ENCODE peak calls at places on chromosomes 2 and 18, in seven cellular contexts. T is CD4-positive, alpha-beta memory T cell; Z is CD8-positive, alpha-beta memory T cell; Q is activated CD8-positive, alpha-beta T cell treated with anti-CD3 and anti-CD28 coated beads for 36 hours; Y is transverse colon; S is iPS-NIHi11; X is stimulated activated CD4-positive, alpha-beta T cell treated with anti-CD3 and anti-CD28 coated beads, Interleukin-2, amount 100 ng/mL, for 48 hours. E is an unnamed sample.

GRCh38 chr2:72220170-72220569 is 72.5 kb upstream of the CYP26B1 start:
- DNase-seq in Q (no peak), Z (no peak), Y (no peak), X (no peak), T (no peak), S (peak; percentile 64), E (peak; percentile 76)

GRCh38 chr2:121617042-121617599 is 32.1 kb downstream of the CLASP1 start:
- DNase-seq in Z (no peak), Q (peak; percentile 12), Y (no peak), T (no peak), S (no peak), X (no peak), E (no peak)

GRCh38 chr18:49648326-49648725 is 86.5 kb downstream of the LIPG start:
- DNase-seq in X (no peak), T (no peak), S (no peak), Y (no peak), Q (no peak), Z (no peak), E (no peak)

GRCh38 chr2:108574332-108574731 is 40.1 kb downstream of the LIMS1 start:
- DNase-seq in X (no peak), T (no peak), S (no peak), Q (no peak), Y (no peak), Z (no peak), E (no peak)

GRCh38 chr2:112153179-112153490 is 14.9 kb downstream of the FBLN7 start:
- DNase-seq in Z (no peak), Q (no peak), Y (no peak), S (no peak), T (no peak), X (no peak), E (no peak)

GRCh38 chr2:127058656-127059252 is 48.2 kb downstream of the BIN1 start:
- DNase-seq in S (no peak), X (no peak), T (peak; percentile 25), Z (no peak), Y (no peak), Q (no peak), E (no peak)

GRCh38 chr2:198065327-198065726 is 260.9 kb downstream of the PLCL1 start:
- DNase-seq in Z (no peak), S (no peak), Q (no peak), X (no peak), T (no peak), Y (no peak), E (no peak)

GRCh38 chr2:95267458-95268207 is 6.6 kb upstream of the PROM2 start:
- DNase-seq in S (no peak), Q (no peak), X (no peak), Y (no peak), Z (no peak), T (no peak), E (no peak)

GRCh38 chr2:133833746-133834145 is 265.5 kb upstream of the NCKAP5 start:
- DNase-seq in Z (no peak), S (no peak), Y (no peak), T (no peak), X (no peak), Q (no peak), E (no peak)

GRCh38 chr2:121038831-121039230 is 246.2 kb downstream of the TFCP2L1 start:
- DNase-seq in Z (no peak), S (peak; percentile 50), T (no peak), Q (no peak), X (no peak), Y (no peak), E (no peak)

GRCh38 chr2:60623040-60623439 is 69.6 kb upstream of the BCL11A start:
- DNase-seq in Y (no peak), S (no peak), T (no peak), Q (no peak), Z (no peak), X (no peak), E (no peak)

GRCh38 chr18:45619062-45619825 is 4.0 kb downstream of the SLC14A2 start:
- DNase-seq in S (no peak), T (no peak), X (no peak), Q (no peak), Y (peak; percentile 16), Z (no peak), E (no peak)

GRCh38 chr2:126802316-126802715 is 96.4 kb upstream of the TEX51 start:
- DNase-seq in T (no peak), X (no peak), Q (no peak), S (no peak), Z (no peak), Y (no peak), E (no peak)

GRCh38 chr2:232502901-232503791 is 15.5 kb upstream of the ECEL1 start:
- DNase-seq in Z (peak; percentile 18), Q (peak; percentile 50), S (peak; percentile 83), Y (peak; percentile 14), X (peak; percentile 34), T (peak; percentile 70), E (no peak)

GRCh38 chr18:79489900-79490592 is 94.3 kb downstream of the NFATC1 start:
- DNase-seq in S (no peak), Z (no peak), Q (peak; percentile 1), X (no peak), Y (no peak), T (no peak), E (no peak)

GRCh38 chr2:184599875-184600227 is 1.5 kb downstream of the ZNF804A start:
- DNase-seq in Q (no peak), X (no peak), Y (no peak), S (no peak), T (no peak), Z (no peak), E (no peak)

GRCh38 chr2:240143801-240144648 is 3.6 kb upstream of the OTOS start:
- DNase-seq in Y (peak; percentile 77), S (peak; percentile 94), Q (peak; percentile 83), X (peak; percentile 90), T (peak; percentile 71), Z (peak; percentile 75), E (no peak)

GRCh38 chr2:203533696-203534471 is 1.2 kb downstream of the RAPH1 start:
- DNase-seq in S (no peak), Q (peak; percentile 30), T (peak; percentile 62), Y (no peak), X (no peak), Z (no peak), E (no peak)

GRCh38 chr2:238644095-238645081 is 203.5 kb upstream of the TWIST2 start:
- DNase-seq in Y (no peak), T (no peak), S (no peak), Z (no peak), Q (peak; percentile 49), X (no peak), E (no peak)

GRCh38 chr2:101893676-101894381 is 97.9 kb upstream of the IL1R2 start:
- DNase-seq in T (no peak), S (peak; percentile 64), Q (no peak), Z (no peak), Y (no peak), X (no peak), E (peak; percentile 86)